ENCODE peak calls at places on chromosome 13, in ten cellular contexts. A is uterus; I is astrocyte of the spinal cord; L is HS-27A; H is natural killer cell; S is esophagus squamous epithelium; T is sciatic nerve; Y is fibroblast of the conjunctiva; M is H7; O is activated CD4-positive, CD25-positive, alpha-beta regulatory T cell. W is an unnamed sample.

GRCh38 chr13:47117268-47117667 is 220.4 kb upstream of the HTR2A start:
- DNase-seq in A (no peak), I (peak; percentile 85), L (no peak), H (no peak), S (no peak), T (no peak), Y (no peak), M (no peak), O (no peak), W (no peak)

GRCh38 chr13:39835253-39835652 is 179.8 kb downstream of the COG6 start:
- DNase-seq in A (no peak), I (peak; percentile 45), L (no peak), H (no peak), S (no peak), T (no peak), Y (no peak), M (no peak), O (no peak), W (no peak)

GRCh38 chr13:46577656-46578589 is 25.0 kb downstream of the LRCH1 start:
- DNase-seq in A (no peak), I (no peak), L (no peak), H (no peak), S (no peak), T (no peak), Y (no peak), M (no peak), O (no peak), W (no peak)

GRCh38 chr13:20924758-20925394 is 22.3 kb upstream of the XPO4 start:
- DNase-seq in A (peak; percentile 55), I (peak; percentile 86), L (no peak), H (peak; percentile 52), S (peak; percentile 9), T (peak; percentile 91), Y (peak; percentile 73), M (peak; percentile 71), O (peak; percentile 40), W (peak; percentile 17)

GRCh38 chr13:90926459-90926858 is 421.0 kb upstream of the MIR17HG start:
- DNase-seq in A (no peak), I (no peak), L (no peak), H (no peak), S (no peak), T (no peak), Y (no peak), M (no peak), O (no peak), W (no peak)

GRCh38 chr13:29704648-29705047 is 109.2 kb upstream of the SLC7A1 start:
- DNase-seq in A (no peak), I (no peak), L (no peak), H (no peak), S (no peak), T (no peak), Y (no peak), M (no peak), O (no peak), W (no peak)

GRCh38 chr13:110471156-110471832 is 90.2 kb downstream of the RAB20 start:
- DNase-seq in A (no peak), I (peak; percentile 13), L (no peak), H (no peak), S (no peak), T (no peak), Y (no peak), M (no peak), O (no peak), W (no peak)

GRCh38 chr13:27928805-27929753 is 9.3 kb downstream of the PDX1 start:
- DNase-seq in A (no peak), I (no peak), L (no peak), H (no peak), S (no peak), T (no peak), Y (no peak), M (peak; percentile 57), O (no peak), W (no peak)

GRCh38 chr13:39876258-39876657 is 220.8 kb downstream of the COG6 start:
- DNase-seq in A (no peak), I (peak; percentile 89), L (peak; percentile 72), H (no peak), S (no peak), T (no peak), Y (peak; percentile 63), M (no peak), O (no peak), W (no peak)

GRCh38 chr13:52447815-52448552 is 2.5 kb downstream of the VPS36 start:
- DNase-seq in A (no peak), I (no peak), L (no peak), H (no peak), S (no peak), T (no peak), Y (no peak), M (no peak), O (no peak), W (no peak)

GRCh38 chr13:38213307-38213706 is 136.3 kb upstream of the UFM1 start:
- DNase-seq in A (no peak), I (peak; percentile 37), L (no peak), H (no peak), S (no peak), T (no peak), Y (peak; percentile 10), M (no peak), O (no peak), W (no peak)

GRCh38 chr13:59038824-59039223 is 1124.9 kb downstream of the DIAPH3 start:
- DNase-seq in A (no peak), I (peak; percentile 69), L (no peak), H (no peak), S (no peak), T (no peak), Y (no peak), M (no peak), O (no peak), W (no peak)

GRCh38 chr13:52353116-52353718 is 52.8 kb downstream of the THSD1 start:
- DNase-seq in A (no peak), I (no peak), L (no peak), H (no peak), S (no peak), T (no peak), Y (no peak), M (no peak), O (no peak), W (no peak)

GRCh38 chr13:95509521-95510315 is 42.8 kb upstream of the CLDN10 start:
- DNase-seq in A (no peak), I (peak; percentile 64), L (no peak), H (no peak), S (no peak), T (no peak), Y (no peak), M (no peak), O (no peak), W (no peak)

GRCh38 chr13:80050252-80050651 is 290.7 kb downstream of the SPRY2 start:
- DNase-seq in A (no peak), I (peak; percentile 62), L (no peak), H (no peak), S (no peak), T (no peak), Y (no peak), M (no peak), O (no peak), W (no peak)

GRCh38 chr13:47546963-47547345 is 454.1 kb downstream of the SUCLA2 start:
- DNase-seq in A (no peak), I (no peak), L (no peak), H (no peak), S (no peak), T (no peak), Y (no peak), M (no peak), O (no peak), W (no peak)

GRCh38 chr13:113930711-113931637 is 42.9 kb downstream of the C13orf46 start:
- DNase-seq in A (peak; percentile 16), I (no peak), L (no peak), H (peak; percentile 43), S (no peak), T (peak; percentile 56), Y (no peak), M (peak; percentile 55), O (no peak), W (peak; percentile 27)

GRCh38 chr13:97226013-97226412 is 3.9 kb downstream of the MBNL2 start:
- DNase-seq in A (no peak), I (no peak), L (no peak), H (no peak), S (no peak), T (no peak), Y (no peak), M (no peak), O (no peak), W (no peak)

GRCh38 chr13:44879452-44880058 is 109.7 kb downstream of the NUFIP1 start:
- DNase-seq in A (no peak), I (peak; percentile 58), L (no peak), H (no peak), S (no peak), T (no peak), Y (peak; percentile 52), M (peak; percentile 38), O (no peak), W (no peak)

GRCh38 chr13:79423801-79424642 is 18.0 kb upstream of the RBM26 start:
- DNase-seq in A (no peak), I (peak; percentile 74), L (no peak), H (no peak), S (no peak), T (no peak), Y (peak; percentile 42), M (peak; percentile 23), O (no peak), W (no peak)

GRCh38 chr13:29909975-29910674 is 59.7 kb upstream of the UBL3 start:
- DNase-seq in A (no peak), I (peak; percentile 53), L (no peak), H (no peak), S (no peak), T (no peak), Y (no peak), M (no peak), O (no peak), W (no peak)

W was measured in effector memory CD4-positive, alpha-beta T cell.